ENCODE peak calls at places on chromosomes 11 and 22, in five cellular contexts. Z is upper lobe of right lung; F is activated CD8-positive, alpha-beta T cell treated with anti-CD3 and anti-CD28 coated beads, Interleukin-2, amount 10 ng/mL, durations not matched to agents 7 days and 5 days; C is mucosa of descending colon; H is CD4-positive, alpha-beta T cell. A is an unnamed sample.

GRCh38 chr11:130737866-130738431 is 178.3 kb downstream of the SNX19 start:
- ATAC-seq in F (no peak), C (no peak), H (no peak), Z (peak), A (peak)

GRCh38 chr11:42555197-42555596 is 756.6 kb upstream of the API5 start:
- ATAC-seq in C (no peak), Z (no peak), F (no peak), H (no peak), A (no peak)

GRCh38 chr22:24985824-24986214 is 33.3 kb downstream of the KIAA1671 start:
- ATAC-seq in C (no peak), Z (peak), H (no peak), F (no peak), A (peak)

GRCh38 chr11:10490398-10491232 is 35.6 kb downstream of the AMPD3 start:
- ATAC-seq in C (peak), F (no peak), H (no peak), Z (peak), A (peak)

GRCh38 chr11:61861634-61862033 is 29.7 kb downstream of the FADS3 start:
- ATAC-seq in F (no peak), C (no peak), H (no peak), Z (no peak), A (no peak)

GRCh38 chr11:30349885-30350284 is 27.0 kb downstream of the ARL14EP start:
- ATAC-seq in Z (no peak), C (no peak), H (no peak), F (no peak), A (no peak)

GRCh38 chr11:77446911-77447629 is 26.8 kb downstream of the PAK1 start:
- ATAC-seq in F (no peak), H (no peak), C (no peak), Z (no peak), A (no peak)

GRCh38 chr11:117095301-117096139 is 2.7 kb downstream of the SIK3 start:
- ATAC-seq in Z (no peak), F (peak), H (no peak), C (peak), A (no peak)

GRCh38 chr11:72702842-72703241 is 28.6 kb upstream of the PDE2A start:
- ATAC-seq in C (no peak), Z (no peak), F (no peak), H (no peak), A (no peak)

GRCh38 chr11:75583710-75584658 is 21.9 kb downstream of the SERPINH1 start:
- ATAC-seq in C (peak), Z (peak), F (peak), H (peak), A (peak)

GRCh38 chr11:113549611-113550061 is 74.4 kb upstream of the DRD2 start:
- ATAC-seq in C (no peak), Z (peak), F (no peak), H (no peak), A (no peak)

GRCh38 chr22:45977551-45978274 is 751 bp upstream of the WNT7B start:
- ATAC-seq in F (no peak), C (peak), Z (no peak), H (no peak), A (peak)

GRCh38 chr11:10221342-10221741 is 72.7 kb downstream of the SBF2 start:
- ATAC-seq in H (no peak), C (no peak), Z (no peak), F (no peak), A (no peak)

GRCh38 chr11:35661539-35661938 is 1.0 kb upstream of the TRIM44 start:
- ATAC-seq in F (no peak), H (no peak), C (no peak), Z (no peak), A (no peak)

GRCh38 chr11:68677432-68677831 is 6.9 kb upstream of the GAL start:
- ATAC-seq in Z (peak), H (no peak), F (no peak), C (peak), A (peak)

GRCh38 chr11:10407055-10407454 is 48.0 kb upstream of the AMPD3 start:
- ATAC-seq in C (peak), F (no peak), Z (peak), H (no peak), A (peak)

GRCh38 chr11:15308840-15309239 is 194.1 kb downstream of the INSC start:
- ATAC-seq in C (no peak), H (no peak), Z (no peak), F (no peak), A (no peak)

GRCh38 chr11:126570489-126570888 is 215.0 kb downstream of the ST3GAL4 start:
- ATAC-seq in Z (no peak), H (no peak), C (no peak), F (no peak), A (no peak)

GRCh38 chr22:35971418-35972119 is 57.1 kb downstream of the RBFOX2 start:
- ATAC-seq in F (no peak), H (no peak), C (no peak), Z (peak), A (peak)

GRCh38 chr11:64196616-64197015 is 9.9 kb upstream of the FERMT3 start:
- ATAC-seq in C (no peak), Z (no peak), F (no peak), H (no peak), A (no peak)

GRCh38 chr11:2445948-2446551 is 1.2 kb downstream of the KCNQ1 start:
- ATAC-seq in Z (peak), F (no peak), H (no peak), C (peak), A (no peak)

GRCh38 chr22:36862251-36863242 is 1.7 kb downstream of the NCF4 start:
- ATAC-seq in F (peak), Z (peak), C (peak), H (no peak), A (no peak)

GRCh38 chr11:3042496-3043314 is 14.5 kb downstream of the CARS1 start:
- ATAC-seq in Z (peak), H (no peak), C (no peak), F (no peak), A (peak)

GRCh38 chr22:42994917-42995562 is 19.9 kb downstream of the PACSIN2 start:
- ATAC-seq in Z (peak), F (no peak), H (no peak), C (peak), A (peak)

GRCh38 chr11:105719073-105719846 is 109.4 kb downstream of the GRIA4 start:
- ATAC-seq in H (no peak), C (peak), Z (peak), F (no peak), A (peak)

GRCh38 chr11:1653541-1654387 is 24.2 kb downstream of the KRTAP5-5 start:
- ATAC-seq in C (no peak), H (no peak), Z (no peak), F (no peak), A (peak)

GRCh38 chr11:19597876-19598275 is 114.8 kb upstream of the NAV2 start:
- ATAC-seq in C (no peak), F (no peak), H (no peak), Z (peak), A (peak)

GRCh38 chr22:38504731-38505594 is 1.1 kb downstream of the DDX17 start:
- ATAC-seq in Z (peak), C (peak), H (no peak), F (no peak), A (no peak)

GRCh38 chr22:19068784-19069271 is 53.4 kb downstream of the DGCR2 start:
- ATAC-seq in Z (peak), C (no peak), H (no peak), F (no peak), A (no peak)

GRCh38 chr11:118622376-118623290 is 15.2 kb downstream of the PHLDB1 start:
- ATAC-seq in F (no peak), C (no peak), H (no peak), Z (peak), A (peak)

GRCh38 chr11:94649925-94650623 is 82.9 kb downstream of the PIWIL4 start:
- ATAC-seq in Z (no peak), H (no peak), C (no peak), F (no peak), A (no peak)

GRCh38 chr11:34316347-34317037 is 41.3 kb downstream of the ABTB2 start:
- ATAC-seq in C (no peak), Z (no peak), F (no peak), H (no peak), A (no peak)

GRCh38 chr11:8941341-8942103 is 1.3 kb downstream of the ASCL3 start:
- ATAC-seq in Z (no peak), H (no peak), C (no peak), F (no peak), A (no peak)

GRCh38 chr11:73551697-73552096 is 46.2 kb downstream of the FAM168A start:
- ATAC-seq in Z (peak), H (no peak), F (no peak), C (no peak), A (no peak)

GRCh38 chr22:45707605-45708004 is 36.0 kb downstream of the ATXN10 start:
- ATAC-seq in C (no peak), Z (no peak), F (no peak), H (no peak), A (no peak)

GRCh38 chr11:125179346-125179745 is 14.8 kb downstream of the PKNOX2 start:
- ATAC-seq in F (no peak), C (no peak), H (no peak), Z (no peak), A (no peak)

GRCh38 chr11:7418061-7418460 is 67.2 kb upstream of the OLFML1 start:
- ATAC-seq in Z (no peak), H (no peak), C (no peak), F (no peak), A (no peak)

GRCh38 chr11:75858042-75858441 is 43.0 kb downstream of the UVRAG start:
- ATAC-seq in Z (no peak), F (no peak), H (no peak), C (no peak), A (no peak)